ENCODE peak calls at places on chromosomes 2 and 18, in four cellular contexts. T is IMR-90, E is H9, I is trophoblast cell. W is an unnamed sample.

GRCh38 chr2:16142383-16143361 is 202.3 kb downstream of the MYCN start:
- DNase-seq in T (no peak), E (no peak), I (no peak), W (no peak)

GRCh38 chr18:31876707-31877106 is 66.2 kb downstream of the TRAPPC8 start:
- DNase-seq in T (peak; percentile 17), E (no peak), I (no peak), W (peak; percentile 2)

GRCh38 chr2:69559696-69560482 is 83.7 kb downstream of the AAK1 start:
- DNase-seq in T (peak; percentile 62), E (peak; percentile 51), I (peak; percentile 68), W (peak; percentile 94)

GRCh38 chr2:209471037-209471436 is 47.2 kb downstream of the MAP2 start:
- DNase-seq in T (peak; percentile 55), E (no peak), I (no peak), W (no peak)

GRCh38 chr2:204072443-204073324 is 136.1 kb downstream of the ICOS start:
- DNase-seq in T (no peak), E (peak; percentile 72), I (no peak), W (peak; percentile 78)

GRCh38 chr2:36696533-36696932 is at the start of gene VIT:
- DNase-seq in T (no peak), E (no peak), I (no peak), W (no peak)

GRCh38 chr2:46534589-46534988 is 55.2 kb downstream of the TMEM247 start:
- DNase-seq in T (no peak), E (no peak), I (no peak), W (no peak)

GRCh38 chr2:102932521-102932920 is 170.7 kb downstream of the TMEM182 start:
- DNase-seq in T (no peak), E (no peak), I (no peak), W (peak; percentile 26)

GRCh38 chr2:19868705-19869550 is 32.9 kb downstream of the TTC32 start:
- DNase-seq in T (no peak), E (peak; percentile 73), I (peak; percentile 45), W (peak; percentile 42)

GRCh38 chr2:191508738-191509137 is 169.2 kb upstream of the NABP1 start:
- DNase-seq in T (no peak), E (no peak), I (no peak), W (peak; percentile 51)

GRCh38 chr2:135820003-135820618 is 16.9 kb downstream of the LCT start:
- DNase-seq in T (peak; percentile 72), E (no peak), I (no peak), W (no peak)

GRCh38 chr18:63319383-63320040 is at the start of gene BCL2:
- DNase-seq in T (peak; percentile 24), E (peak; percentile 42), I (no peak), W (peak; percentile 44)

GRCh38 chr2:153871231-153872221 is at the start of gene GALNT13:
- DNase-seq in T (no peak), E (peak; percentile 97), I (no peak), W (peak; percentile 99)

GRCh38 chr2:10283106-10284062 is 19.3 kb upstream of the HPCAL1 start:
- DNase-seq in T (peak; percentile 87), E (no peak), I (peak; percentile 27), W (peak; percentile 24)

GRCh38 chr2:46193356-46193755 is 103.9 kb upstream of the EPAS1 start:
- DNase-seq in T (no peak), E (no peak), I (no peak), W (no peak)

GRCh38 chr18:65906621-65907034 is 155.8 kb downstream of the CDH7 start:
- DNase-seq in T (no peak), E (peak; percentile 52), I (no peak), W (peak; percentile 88)

GRCh38 chr18:33673689-33674088 is 95.7 kb downstream of the ASXL3 start:
- DNase-seq in T (no peak), E (no peak), I (no peak), W (peak; percentile 49)

GRCh38 chr2:241003047-241003360 is 4.6 kb downstream of the SNED1 start:
- DNase-seq in T (no peak), E (no peak), I (no peak), W (no peak)

GRCh38 chr18:56162316-56162715 is 476.1 kb downstream of the TXNL1 start:
- DNase-seq in T (peak; percentile 33), E (no peak), I (no peak), W (no peak)

GRCh38 chr2:74735544-74735943 is 81.5 kb downstream of the SEMA4F start:
- DNase-seq in T (no peak), E (peak; percentile 47), I (no peak), W (peak; percentile 10)

GRCh38 chr2:158174956-158175355 is 73.3 kb downstream of the UPP2 start:
- DNase-seq in T (no peak), E (no peak), I (no peak), W (no peak)

GRCh38 chr2:136932700-136933099 is 167.4 kb downstream of the THSD7B start:
- DNase-seq in T (no peak), E (peak; percentile 45), I (no peak), W (peak; percentile 72)

GRCh38 chr2:162022290-162022945 is 51.6 kb downstream of the DPP4 start:
- DNase-seq in T (peak; percentile 47), E (no peak), I (no peak), W (no peak)

GRCh38 chr2:66109419-66109818 is 325.5 kb upstream of the MEIS1 start:
- DNase-seq in T (no peak), E (no peak), I (no peak), W (no peak)

GRCh38 chr2:44107086-44107740 is 61.5 kb upstream of the PPM1B start:
- DNase-seq in T (no peak), E (no peak), I (no peak), W (peak; percentile 52)

GRCh38 chr2:135629520-135629919 is 98.2 kb downstream of the R3HDM1 start:
- DNase-seq in T (no peak), E (no peak), I (no peak), W (no peak)

GRCh38 chr2:61710711-61711110 is 143.1 kb downstream of the FAM161A start:
- DNase-seq in T (no peak), E (no peak), I (no peak), W (no peak)

GRCh38 chr18:57447154-57447621 is 12.0 kb downstream of the ONECUT2 start:
- DNase-seq in T (peak; percentile 18), E (peak; percentile 84), I (no peak), W (peak; percentile 86)

GRCh38 chr18:79875931-79876461 is 75.5 kb downstream of the SLC66A2 start:
- DNase-seq in T (no peak), E (no peak), I (no peak), W (no peak)

GRCh38 chr2:174614261-174614660 is 16.7 kb upstream of the WIPF1 start:
- DNase-seq in T (peak; percentile 81), E (no peak), I (peak; percentile 57), W (peak; percentile 79)

GRCh38 chr2:160299540-160299939 is 99.5 kb upstream of the ITGB6 start:
- DNase-seq in T (peak; percentile 73), E (no peak), I (no peak), W (peak; percentile 66)

GRCh38 chr2:172216348-172216933 is 113.7 kb upstream of the DLX2 start:
- DNase-seq in T (no peak), E (no peak), I (no peak), W (no peak)

GRCh38 chr2:162317910-162318279 is 589 bp downstream of the IFIH1 start:
- DNase-seq in T (no peak), E (peak; percentile 57), I (peak; percentile 53), W (peak; percentile 25)

GRCh38 chr18:54220406-54220805 is 4.1 kb downstream of the MBD2 start:
- DNase-seq in T (no peak), E (no peak), I (no peak), W (no peak)

GRCh38 chr2:114507744-114508143 is 65.3 kb downstream of the DPP10 start:
- DNase-seq in T (no peak), E (no peak), I (no peak), W (no peak)
- H3K18ac ChIP-seq in T (no peak overlapping the region), E (no peak overlapping the region), I (no peak overlapping the region), W (no peak overlapping the region)

DNA sequence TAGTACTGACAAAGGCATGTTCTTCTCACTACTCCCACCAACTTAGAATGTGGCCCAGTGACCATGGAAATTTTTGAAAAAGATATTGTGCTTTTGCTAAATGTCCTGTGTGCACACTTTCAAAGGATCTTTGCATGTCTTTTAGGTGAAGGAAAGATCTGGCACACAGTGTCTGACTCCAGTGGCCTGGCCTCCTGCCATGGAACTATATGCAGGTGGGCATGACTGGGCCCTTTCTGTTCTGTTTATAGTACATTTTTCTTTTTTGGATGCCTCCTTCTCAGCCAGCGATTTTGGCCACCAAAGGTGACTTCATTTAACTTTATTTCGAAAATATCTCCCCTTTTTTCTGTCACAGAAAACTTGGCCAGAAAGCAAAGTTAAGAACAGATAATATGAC is 999.7 kb upstream of the PIK3C3 start:
- DNase-seq in T (no peak), E (no peak), I (no peak), W (no peak)
- H3K9ac ChIP-seq in T (no peak overlapping the region), E (no peak overlapping the region), I (no peak overlapping the region), W (no peak overlapping the region)

DNA sequence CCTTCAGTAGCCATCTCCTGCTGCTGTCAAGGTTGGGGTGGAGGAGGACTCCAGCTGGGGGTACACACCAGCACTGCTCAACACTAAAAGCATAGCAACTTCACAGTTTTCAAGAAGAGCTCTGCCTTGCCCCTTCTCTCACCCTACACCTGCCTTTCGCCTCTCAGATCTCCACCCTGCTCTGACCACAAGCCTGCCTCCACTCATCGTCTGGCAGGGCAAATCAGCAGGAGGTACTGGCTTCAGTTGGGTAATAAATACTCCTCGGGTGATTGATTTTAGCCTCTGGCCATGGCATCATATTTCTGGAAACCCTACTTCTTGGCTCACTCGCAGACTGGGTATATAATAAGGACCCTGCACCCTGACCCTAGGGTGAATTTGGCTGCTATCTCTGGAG is 3.1 kb upstream of the PRKAG3 start:
- DNase-seq in T (no peak), E (no peak), I (no peak), W (no peak)
- H3K18ac ChIP-seq in T (no peak overlapping the region), E (no peak overlapping the region), I (no peak overlapping the region), W (no peak overlapping the region)

DNA sequence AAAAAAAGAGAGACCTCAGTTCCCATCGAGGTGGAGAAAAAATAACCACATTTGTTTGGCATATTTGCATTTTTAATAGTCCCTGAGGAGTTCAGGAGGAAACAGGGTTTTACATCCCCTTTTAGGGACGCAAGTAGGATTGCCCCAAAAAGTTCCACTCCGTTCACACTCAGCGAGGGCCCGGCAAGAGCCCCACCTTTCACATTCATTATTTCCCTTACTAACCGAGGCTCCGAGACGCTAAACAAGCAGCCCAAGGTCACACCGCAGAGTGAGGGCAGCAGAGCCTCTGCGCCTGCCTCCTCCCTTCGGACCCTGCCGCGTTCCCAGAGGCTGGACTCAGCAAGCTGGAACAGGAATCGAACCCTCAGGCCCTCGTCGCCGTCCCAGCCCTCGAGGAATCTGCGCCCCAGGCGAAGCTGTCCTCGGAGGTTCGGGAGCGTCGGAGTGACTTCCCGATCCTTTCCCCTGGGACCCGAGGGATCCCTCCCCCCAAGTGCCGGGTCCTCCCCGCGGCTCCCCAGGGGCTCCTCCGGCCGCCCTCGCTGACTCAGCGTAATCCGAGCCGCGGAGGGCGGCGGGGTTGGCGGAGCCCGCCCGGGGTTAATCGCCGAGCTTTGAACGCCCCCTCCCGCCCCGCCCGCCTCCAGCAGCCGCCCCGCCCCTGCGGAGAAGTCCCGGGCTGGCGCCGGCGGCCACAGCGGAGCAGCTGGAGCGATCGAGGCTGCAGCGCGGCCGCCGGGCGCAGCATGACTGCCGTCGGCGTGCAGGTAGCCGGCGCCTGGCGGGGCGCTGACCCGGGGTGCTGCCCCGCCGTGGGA is at the start of gene TMEM37:
- DNase-seq in T (peak; percentile 15), E (peak; percentile 88), I (peak; percentile 56), W (peak; percentile 93)
- H3K9ac ChIP-seq in T (no peak within 1 kb of the TSS), E (peak within 1 kb of the TSS; percentile 64), I (no peak within 1 kb of the TSS), W (peak within 1 kb of the TSS; percentile 79)